ENCODE peak calls at places on chromosome 20, in six cellular contexts. One of them, this sample, is unnamed.

GRCh38 chr20:5171074-5171789 is 44.4 kb downstream of the CDS2 start:
- DNase-seq in mammary epithelial cell: no peak
- DNase-seq in GM04503: no peak
- DNase-seq in right atrium auricular region: no peak
- DNase-seq in pons: no peak
- DNase-seq in T-helper 17 cell: no peak
- DNase-seq in this sample: peak

GRCh38 chr20:11716239-11716944 is 201.3 kb upstream of the BTBD3 start:
- DNase-seq in mammary epithelial cell: peak
- DNase-seq in right atrium auricular region: no peak
- DNase-seq in T-helper 17 cell: no peak
- DNase-seq in pons: no peak
- DNase-seq in GM04503: peak
- DNase-seq in this sample: peak

GRCh38 chr20:10309326-10309725 is 90.7 kb downstream of the SNAP25 start:
- DNase-seq in right atrium auricular region: no peak
- DNase-seq in mammary epithelial cell: peak
- DNase-seq in T-helper 17 cell: no peak
- DNase-seq in pons: no peak
- DNase-seq in GM04503: peak
- DNase-seq in this sample: no peak

GRCh38 chr20:64130271-64130670 is 22.9 kb upstream of the NPBWR2 start:
- DNase-seq in right atrium auricular region: no peak
- DNase-seq in mammary epithelial cell: no peak
- DNase-seq in T-helper 17 cell: no peak
- DNase-seq in pons: no peak
- DNase-seq in GM04503: no peak
- DNase-seq in this sample: no peak

GRCh38 chr20:36836591-36837329 is 39.2 kb upstream of the TLDC2 start:
- DNase-seq in mammary epithelial cell: no peak
- DNase-seq in pons: peak
- DNase-seq in right atrium auricular region: no peak
- DNase-seq in T-helper 17 cell: no peak
- DNase-seq in GM04503: no peak
- DNase-seq in this sample: peak

GRCh38 chr20:57559286-57559627 is 1.7 kb upstream of the PCK1 start:
- DNase-seq in mammary epithelial cell: no peak
- DNase-seq in pons: no peak
- DNase-seq in T-helper 17 cell: no peak
- DNase-seq in GM04503: no peak
- DNase-seq in right atrium auricular region: no peak
- DNase-seq in this sample: no peak

GRCh38 chr20:16081421-16081820 is 491.8 kb downstream of the KIF16B start:
- DNase-seq in GM04503: no peak
- DNase-seq in T-helper 17 cell: no peak
- DNase-seq in pons: no peak
- DNase-seq in mammary epithelial cell: no peak
- DNase-seq in right atrium auricular region: no peak
- DNase-seq in this sample: no peak

GRCh38 chr20:24157213-24157612 is 168.6 kb upstream of the GGTLC1 start:
- DNase-seq in pons: no peak
- DNase-seq in right atrium auricular region: no peak
- DNase-seq in T-helper 17 cell: no peak
- DNase-seq in GM04503: no peak
- DNase-seq in mammary epithelial cell: no peak
- DNase-seq in this sample: no peak

GRCh38 chr20:17229256-17229655 is 2.4 kb downstream of the PCSK2 start:
- DNase-seq in GM04503: no peak
- DNase-seq in T-helper 17 cell: no peak
- DNase-seq in mammary epithelial cell: no peak
- DNase-seq in pons: no peak
- DNase-seq in right atrium auricular region: no peak
- DNase-seq in this sample: no peak

GRCh38 chr20:55172310-55173002 is 697.1 kb downstream of the DOK5 start:
- DNase-seq in pons: no peak
- DNase-seq in T-helper 17 cell: no peak
- DNase-seq in mammary epithelial cell: no peak
- DNase-seq in GM04503: no peak
- DNase-seq in right atrium auricular region: no peak
- DNase-seq in this sample: no peak

GRCh38 chr20:20174089-20174835 is 121.9 kb downstream of the CFAP61 start:
- DNase-seq in GM04503: no peak
- DNase-seq in pons: no peak
- DNase-seq in right atrium auricular region: no peak
- DNase-seq in T-helper 17 cell: no peak
- DNase-seq in mammary epithelial cell: no peak
- DNase-seq in this sample: no peak

GRCh38 chr20:37680420-37680819 is 13.4 kb upstream of the CTNNBL1 start:
- DNase-seq in mammary epithelial cell: peak
- DNase-seq in GM04503: no peak
- DNase-seq in pons: no peak
- DNase-seq in T-helper 17 cell: no peak
- DNase-seq in right atrium auricular region: no peak
- DNase-seq in this sample: no peak

GRCh38 chr20:62601172-62601571 is 41.1 kb upstream of the SLCO4A1 start:
- DNase-seq in mammary epithelial cell: no peak
- DNase-seq in right atrium auricular region: no peak
- DNase-seq in pons: no peak
- DNase-seq in T-helper 17 cell: no peak
- DNase-seq in GM04503: no peak
- DNase-seq in this sample: no peak

GRCh38 chr20:1287787-1288569 is 21.9 kb downstream of the SNPH start:
- DNase-seq in right atrium auricular region: no peak
- DNase-seq in GM04503: no peak
- DNase-seq in T-helper 17 cell: no peak
- DNase-seq in mammary epithelial cell: no peak
- DNase-seq in pons: no peak
- DNase-seq in this sample: no peak

GRCh38 chr20:43736588-43737091 is 9.8 kb upstream of the GTSF1L start:
- DNase-seq in GM04503: no peak
- DNase-seq in mammary epithelial cell: no peak
- DNase-seq in pons: no peak
- DNase-seq in right atrium auricular region: no peak
- DNase-seq in T-helper 17 cell: no peak
- DNase-seq in this sample: no peak

GRCh38 chr20:25037288-25038102 is 20.4 kb downstream of the ACSS1 start:
- DNase-seq in right atrium auricular region: no peak
- DNase-seq in pons: no peak
- DNase-seq in T-helper 17 cell: no peak
- DNase-seq in mammary epithelial cell: no peak
- DNase-seq in GM04503: no peak
- DNase-seq in this sample: no peak

GRCh38 chr20:6612615-6612917 is 154.9 kb upstream of the BMP2 start:
- DNase-seq in pons: no peak
- DNase-seq in mammary epithelial cell: no peak
- DNase-seq in T-helper 17 cell: no peak
- DNase-seq in GM04503: no peak
- DNase-seq in right atrium auricular region: no peak
- DNase-seq in this sample: no peak

GRCh38 chr20:10268636-10269035 is 50.0 kb downstream of the SNAP25 start:
- DNase-seq in right atrium auricular region: no peak
- DNase-seq in GM04503: no peak
- DNase-seq in T-helper 17 cell: no peak
- DNase-seq in pons: no peak
- DNase-seq in mammary epithelial cell: no peak
- DNase-seq in this sample: no peak

GRCh38 chr20:33947709-33948295 is 45.9 kb upstream of the RALY start:
- DNase-seq in right atrium auricular region: no peak
- DNase-seq in T-helper 17 cell: no peak
- DNase-seq in mammary epithelial cell: peak
- DNase-seq in pons: no peak
- DNase-seq in GM04503: no peak
- DNase-seq in this sample: no peak

GRCh38 chr20:63854069-63854765 is 7.1 kb upstream of the ABHD16B start:
- DNase-seq in mammary epithelial cell: no peak
- DNase-seq in pons: peak
- DNase-seq in GM04503: no peak
- DNase-seq in right atrium auricular region: no peak
- DNase-seq in T-helper 17 cell: no peak
- DNase-seq in this sample: no peak

GRCh38 chr20:1322511-1323245 is 6.3 kb downstream of the SDCBP2 start:
- DNase-seq in pons: no peak
- DNase-seq in GM04503: peak
- DNase-seq in T-helper 17 cell: no peak
- DNase-seq in mammary epithelial cell: peak
- DNase-seq in right atrium auricular region: peak
- DNase-seq in this sample: peak

GRCh38 chr20:2692036-2692885 is at the start of gene EBF4:
- DNase-seq in pons: no peak
- DNase-seq in right atrium auricular region: peak
- DNase-seq in mammary epithelial cell: peak
- DNase-seq in T-helper 17 cell: peak
- DNase-seq in GM04503: no peak
- DNase-seq in this sample: peak

GRCh38 chr20:35952480-35953410 is 1.6 kb downstream of the SCAND1 start:
- DNase-seq in pons: peak
- DNase-seq in T-helper 17 cell: no peak
- DNase-seq in right atrium auricular region: no peak
- DNase-seq in mammary epithelial cell: no peak
- DNase-seq in GM04503: no peak
- DNase-seq in this sample: no peak